ENCODE peak calls at places on chromosomes 12 and 14, in eight cellular contexts. One of them, this sample, is unnamed.

GRCh38 chr12:51591020-51591901 is at the start of gene SCN8A:
- DNase-seq in stimulated activated CD4-positive, alpha-beta T cell treated with anti-CD3 and anti-CD28 coated beads, Interleukin-2, amount 100 ng/mL, for 48 hours: peak
- DNase-seq in stimulated activated CD8-positive, alpha-beta memory T cell treated with anti-CD3 and anti-CD28 coated beads, Interleukin-4, amount 100 ng/mL, for 48 hours: peak
- DNase-seq in small intestine: no peak
- DNase-seq in activated naive CD4-positive, alpha-beta T cell treated with anti-CD3 and anti-CD28 coated beads for 36 hours: peak
- DNase-seq in epithelial cell of proximal tubule: no peak
- DNase-seq in activated CD4-positive, alpha-beta T cell treated with anti-CD3 and anti-CD28 coated beads, Interleukin-2, amount 50 U/mL, for 1 hour: peak
- DNase-seq in HL-60: peak
- DNase-seq in this sample: peak

GRCh38 chr12:54030889-54031860 is 1.7 kb upstream of the HOXC5 start:
- DNase-seq in stimulated activated CD4-positive, alpha-beta T cell treated with anti-CD3 and anti-CD28 coated beads, Interleukin-2, amount 100 ng/mL, for 48 hours: no peak
- DNase-seq in stimulated activated CD8-positive, alpha-beta memory T cell treated with anti-CD3 and anti-CD28 coated beads, Interleukin-4, amount 100 ng/mL, for 48 hours: no peak
- DNase-seq in small intestine: no peak
- DNase-seq in activated naive CD4-positive, alpha-beta T cell treated with anti-CD3 and anti-CD28 coated beads for 36 hours: no peak
- DNase-seq in epithelial cell of proximal tubule: no peak
- DNase-seq in activated CD4-positive, alpha-beta T cell treated with anti-CD3 and anti-CD28 coated beads, Interleukin-2, amount 50 U/mL, for 1 hour: no peak
- DNase-seq in HL-60: no peak
- DNase-seq in this sample: no peak

GRCh38 chr14:66005899-66006434 is 480.2 kb upstream of the CCDC196 start:
- DNase-seq in stimulated activated CD4-positive, alpha-beta T cell treated with anti-CD3 and anti-CD28 coated beads, Interleukin-2, amount 100 ng/mL, for 48 hours: no peak
- DNase-seq in stimulated activated CD8-positive, alpha-beta memory T cell treated with anti-CD3 and anti-CD28 coated beads, Interleukin-4, amount 100 ng/mL, for 48 hours: no peak
- DNase-seq in small intestine: no peak
- DNase-seq in activated naive CD4-positive, alpha-beta T cell treated with anti-CD3 and anti-CD28 coated beads for 36 hours: no peak
- DNase-seq in epithelial cell of proximal tubule: no peak
- DNase-seq in activated CD4-positive, alpha-beta T cell treated with anti-CD3 and anti-CD28 coated beads, Interleukin-2, amount 50 U/mL, for 1 hour: no peak
- DNase-seq in HL-60: no peak
- DNase-seq in this sample: no peak

GRCh38 chr12:28415755-28416154 is 225.5 kb downstream of the CCDC91 start:
- DNase-seq in stimulated activated CD4-positive, alpha-beta T cell treated with anti-CD3 and anti-CD28 coated beads, Interleukin-2, amount 100 ng/mL, for 48 hours: no peak
- DNase-seq in stimulated activated CD8-positive, alpha-beta memory T cell treated with anti-CD3 and anti-CD28 coated beads, Interleukin-4, amount 100 ng/mL, for 48 hours: no peak
- DNase-seq in small intestine: no peak
- DNase-seq in activated naive CD4-positive, alpha-beta T cell treated with anti-CD3 and anti-CD28 coated beads for 36 hours: no peak
- DNase-seq in epithelial cell of proximal tubule: peak
- DNase-seq in activated CD4-positive, alpha-beta T cell treated with anti-CD3 and anti-CD28 coated beads, Interleukin-2, amount 50 U/mL, for 1 hour: no peak
- DNase-seq in HL-60: no peak
- DNase-seq in this sample: no peak

GRCh38 chr12:8081228-8081920 is 700 bp upstream of the NECAP1 start:
- DNase-seq in stimulated activated CD4-positive, alpha-beta T cell treated with anti-CD3 and anti-CD28 coated beads, Interleukin-2, amount 100 ng/mL, for 48 hours: peak
- DNase-seq in stimulated activated CD8-positive, alpha-beta memory T cell treated with anti-CD3 and anti-CD28 coated beads, Interleukin-4, amount 100 ng/mL, for 48 hours: peak
- DNase-seq in small intestine: peak
- DNase-seq in activated naive CD4-positive, alpha-beta T cell treated with anti-CD3 and anti-CD28 coated beads for 36 hours: peak
- DNase-seq in epithelial cell of proximal tubule: no peak
- DNase-seq in activated CD4-positive, alpha-beta T cell treated with anti-CD3 and anti-CD28 coated beads, Interleukin-2, amount 50 U/mL, for 1 hour: peak
- DNase-seq in HL-60: no peak
- DNase-seq in this sample: no peak

GRCh38 chr14:105486974-105487448 is 325 bp downstream of the CRIP1 start:
- DNase-seq in stimulated activated CD4-positive, alpha-beta T cell treated with anti-CD3 and anti-CD28 coated beads, Interleukin-2, amount 100 ng/mL, for 48 hours: no peak
- DNase-seq in stimulated activated CD8-positive, alpha-beta memory T cell treated with anti-CD3 and anti-CD28 coated beads, Interleukin-4, amount 100 ng/mL, for 48 hours: peak
- DNase-seq in small intestine: peak
- DNase-seq in activated naive CD4-positive, alpha-beta T cell treated with anti-CD3 and anti-CD28 coated beads for 36 hours: no peak
- DNase-seq in epithelial cell of proximal tubule: no peak
- DNase-seq in activated CD4-positive, alpha-beta T cell treated with anti-CD3 and anti-CD28 coated beads, Interleukin-2, amount 50 U/mL, for 1 hour: peak
- DNase-seq in HL-60: no peak
- DNase-seq in this sample: peak

GRCh38 chr12:49094104-49094948 is at the start of gene DHH:
- DNase-seq in stimulated activated CD4-positive, alpha-beta T cell treated with anti-CD3 and anti-CD28 coated beads, Interleukin-2, amount 100 ng/mL, for 48 hours: no peak
- DNase-seq in stimulated activated CD8-positive, alpha-beta memory T cell treated with anti-CD3 and anti-CD28 coated beads, Interleukin-4, amount 100 ng/mL, for 48 hours: no peak
- DNase-seq in small intestine: no peak
- DNase-seq in activated naive CD4-positive, alpha-beta T cell treated with anti-CD3 and anti-CD28 coated beads for 36 hours: no peak
- DNase-seq in epithelial cell of proximal tubule: no peak
- DNase-seq in activated CD4-positive, alpha-beta T cell treated with anti-CD3 and anti-CD28 coated beads, Interleukin-2, amount 50 U/mL, for 1 hour: no peak
- DNase-seq in HL-60: no peak
- DNase-seq in this sample: peak

GRCh38 chr14:103745424-103745823 is 29.8 kb downstream of the ZFYVE21 start:
- DNase-seq in stimulated activated CD4-positive, alpha-beta T cell treated with anti-CD3 and anti-CD28 coated beads, Interleukin-2, amount 100 ng/mL, for 48 hours: no peak
- DNase-seq in stimulated activated CD8-positive, alpha-beta memory T cell treated with anti-CD3 and anti-CD28 coated beads, Interleukin-4, amount 100 ng/mL, for 48 hours: no peak
- DNase-seq in small intestine: peak
- DNase-seq in activated naive CD4-positive, alpha-beta T cell treated with anti-CD3 and anti-CD28 coated beads for 36 hours: no peak
- DNase-seq in epithelial cell of proximal tubule: no peak
- DNase-seq in activated CD4-positive, alpha-beta T cell treated with anti-CD3 and anti-CD28 coated beads, Interleukin-2, amount 50 U/mL, for 1 hour: no peak
- DNase-seq in HL-60: no peak
- DNase-seq in this sample: no peak

GRCh38 chr12:1607940-1608782 is 13.8 kb upstream of the FBXL14 start:
- DNase-seq in stimulated activated CD4-positive, alpha-beta T cell treated with anti-CD3 and anti-CD28 coated beads, Interleukin-2, amount 100 ng/mL, for 48 hours: no peak
- DNase-seq in stimulated activated CD8-positive, alpha-beta memory T cell treated with anti-CD3 and anti-CD28 coated beads, Interleukin-4, amount 100 ng/mL, for 48 hours: no peak
- DNase-seq in small intestine: no peak
- DNase-seq in activated naive CD4-positive, alpha-beta T cell treated with anti-CD3 and anti-CD28 coated beads for 36 hours: no peak
- DNase-seq in epithelial cell of proximal tubule: no peak
- DNase-seq in activated CD4-positive, alpha-beta T cell treated with anti-CD3 and anti-CD28 coated beads, Interleukin-2, amount 50 U/mL, for 1 hour: no peak
- DNase-seq in HL-60: no peak
- DNase-seq in this sample: no peak